ENCODE peak calls at places on chromosomes 12 and 14, in seven cellular contexts. One of them, this sample, is unnamed.
A peak's percentile ranks its signal among the peaks of the same experiment; 100 is the strongest.

GRCh38 chr12:103735291-103735690 is 105.7 kb downstream of the NT5DC3 start:
- DNase-seq in HS-5: no peak
- DNase-seq in EL: no peak
- DNase-seq in fibroblast of mammary gland: no peak
- DNase-seq in SW 1271: no peak
- DNase-seq in amygdala: no peak
- DNase-seq in AG09319: no peak
- DNase-seq in this sample: no peak

GRCh38 chr12:3271639-3272038 is 194.5 kb downstream of the TSPAN9 start:
- DNase-seq in HS-5: no peak
- DNase-seq in EL: no peak
- DNase-seq in fibroblast of mammary gland: no peak
- DNase-seq in SW 1271: no peak
- DNase-seq in amygdala: no peak
- DNase-seq in AG09319: no peak
- DNase-seq in this sample: no peak

GRCh38 chr12:104873374-104873773 is 84.7 kb downstream of the SLC41A2 start:
- DNase-seq in HS-5: no peak
- DNase-seq in EL: no peak
- DNase-seq in fibroblast of mammary gland: peak; percentile 13
- DNase-seq in SW 1271: no peak
- DNase-seq in amygdala: no peak
- DNase-seq in AG09319: no peak
- DNase-seq in this sample: no peak

GRCh38 chr14:59310644-59311043 is 122.2 kb downstream of the DAAM1 start:
- DNase-seq in HS-5: no peak
- DNase-seq in EL: no peak
- DNase-seq in fibroblast of mammary gland: peak; percentile 25
- DNase-seq in SW 1271: no peak
- DNase-seq in amygdala: no peak
- DNase-seq in AG09319: no peak
- DNase-seq in this sample: peak; percentile 62

GRCh38 chr12:8860165-8860961 is 37.9 kb downstream of the A2ML1 start:
- DNase-seq in HS-5: no peak
- DNase-seq in EL: peak; percentile 31
- DNase-seq in fibroblast of mammary gland: peak; percentile 66
- DNase-seq in SW 1271: peak; percentile 21
- DNase-seq in amygdala: no peak
- DNase-seq in AG09319: peak; percentile 15
- DNase-seq in this sample: peak; percentile 48

GRCh38 chr14:53153702-53154112 is 584 bp upstream of the DDHD1 start:
- DNase-seq in HS-5: no peak
- DNase-seq in EL: no peak
- DNase-seq in fibroblast of mammary gland: no peak
- DNase-seq in SW 1271: no peak
- DNase-seq in amygdala: no peak
- DNase-seq in AG09319: no peak
- DNase-seq in this sample: peak; percentile 9

GRCh38 chr12:108305520-108305919 is 33.6 kb downstream of the CMKLR1 start:
- DNase-seq in HS-5: peak; percentile 64
- DNase-seq in EL: peak; percentile 84
- DNase-seq in fibroblast of mammary gland: peak; percentile 93
- DNase-seq in SW 1271: no peak
- DNase-seq in amygdala: no peak
- DNase-seq in AG09319: peak; percentile 75
- DNase-seq in this sample: no peak

GRCh38 chr14:82180057-82180620 is 646.5 kb upstream of the SEL1L start:
- DNase-seq in HS-5: no peak
- DNase-seq in EL: no peak
- DNase-seq in fibroblast of mammary gland: no peak
- DNase-seq in SW 1271: no peak
- DNase-seq in amygdala: no peak
- DNase-seq in AG09319: no peak
- DNase-seq in this sample: no peak

GRCh38 chr14:59347511-59347900 is 117.7 kb downstream of the GPR135 start:
- DNase-seq in HS-5: no peak
- DNase-seq in EL: no peak
- DNase-seq in fibroblast of mammary gland: no peak
- DNase-seq in SW 1271: no peak
- DNase-seq in amygdala: no peak
- DNase-seq in AG09319: no peak
- DNase-seq in this sample: peak; percentile 90

GRCh38 chr14:87260460-87260859 is 732.5 kb downstream of the GALC start:
- DNase-seq in HS-5: no peak
- DNase-seq in EL: no peak
- DNase-seq in fibroblast of mammary gland: no peak
- DNase-seq in SW 1271: no peak
- DNase-seq in amygdala: no peak
- DNase-seq in AG09319: no peak
- DNase-seq in this sample: no peak

GRCh38 chr12:132225214-132225613 is 81.0 kb downstream of the NOC4L start:
- DNase-seq in HS-5: no peak
- DNase-seq in EL: no peak
- DNase-seq in fibroblast of mammary gland: no peak
- DNase-seq in SW 1271: no peak
- DNase-seq in amygdala: no peak
- DNase-seq in AG09319: no peak
- DNase-seq in this sample: no peak

GRCh38 chr14:56979961-56980360 is 169.7 kb upstream of the OTX2 start:
- DNase-seq in HS-5: no peak
- DNase-seq in EL: no peak
- DNase-seq in fibroblast of mammary gland: no peak
- DNase-seq in SW 1271: no peak
- DNase-seq in amygdala: no peak
- DNase-seq in AG09319: no peak
- DNase-seq in this sample: no peak

GRCh38 chr14:98612434-98613200 is 659.4 kb downstream of the BCL11B start:
- DNase-seq in HS-5: no peak
- DNase-seq in EL: no peak
- DNase-seq in fibroblast of mammary gland: no peak
- DNase-seq in SW 1271: no peak
- DNase-seq in amygdala: no peak
- DNase-seq in AG09319: no peak
- DNase-seq in this sample: no peak

GRCh38 chr12:93832126-93832525 is 155.0 kb downstream of the CRADD start:
- DNase-seq in HS-5: no peak
- DNase-seq in EL: no peak
- DNase-seq in fibroblast of mammary gland: no peak
- DNase-seq in SW 1271: no peak
- DNase-seq in amygdala: no peak
- DNase-seq in AG09319: no peak
- DNase-seq in this sample: no peak

GRCh38 chr14:51093371-51094281 is 1.3 kb downstream of the TRIM9 start:
- DNase-seq in HS-5: no peak
- DNase-seq in EL: peak; percentile 7
- DNase-seq in fibroblast of mammary gland: no peak
- DNase-seq in SW 1271: peak; percentile 18
- DNase-seq in amygdala: peak; percentile 63
- DNase-seq in AG09319: no peak
- DNase-seq in this sample: peak; percentile 23

GRCh38 chr12:90619943-90620342 is 335.0 kb downstream of the CCER1 start:
- DNase-seq in HS-5: no peak
- DNase-seq in EL: no peak
- DNase-seq in fibroblast of mammary gland: no peak
- DNase-seq in SW 1271: no peak
- DNase-seq in amygdala: no peak
- DNase-seq in AG09319: no peak
- DNase-seq in this sample: no peak

GRCh38 chr14:68691031-68691864 is 101.6 kb downstream of the ZFP36L1 start:
- DNase-seq in HS-5: no peak
- DNase-seq in EL: no peak
- DNase-seq in fibroblast of mammary gland: no peak
- DNase-seq in SW 1271: no peak
- DNase-seq in amygdala: no peak
- DNase-seq in AG09319: no peak
- DNase-seq in this sample: no peak

GRCh38 chr14:35470775-35471174 is 63.2 kb upstream of the INSM2 start:
- DNase-seq in HS-5: no peak
- DNase-seq in EL: peak; percentile 11
- DNase-seq in fibroblast of mammary gland: peak; percentile 31
- DNase-seq in SW 1271: no peak
- DNase-seq in amygdala: no peak
- DNase-seq in AG09319: no peak
- DNase-seq in this sample: peak; percentile 33

GRCh38 chr12:51621155-51621922 is 30.3 kb downstream of the SCN8A start:
- DNase-seq in HS-5: peak; percentile 58
- DNase-seq in EL: peak; percentile 71
- DNase-seq in fibroblast of mammary gland: peak; percentile 67
- DNase-seq in SW 1271: no peak
- DNase-seq in amygdala: no peak
- DNase-seq in AG09319: no peak
- DNase-seq in this sample: no peak

GRCh38 chr12:113443030-113443539 is 20.9 kb downstream of the SDSL start:
- DNase-seq in HS-5: no peak
- DNase-seq in EL: no peak
- DNase-seq in fibroblast of mammary gland: no peak
- DNase-seq in SW 1271: no peak
- DNase-seq in amygdala: no peak
- DNase-seq in AG09319: no peak
- DNase-seq in this sample: no peak

GRCh38 chr12:76028649-76029277 is 2.8 kb downstream of the PHLDA1 start:
- DNase-seq in HS-5: no peak
- DNase-seq in EL: no peak
- DNase-seq in fibroblast of mammary gland: peak; percentile 30
- DNase-seq in SW 1271: peak; percentile 26
- DNase-seq in amygdala: no peak
- DNase-seq in AG09319: no peak
- DNase-seq in this sample: no peak

GRCh38 chr12:11477110-11477509 is 81.7 kb upstream of the PRB2 start:
- DNase-seq in HS-5: no peak
- DNase-seq in EL: no peak
- DNase-seq in fibroblast of mammary gland: no peak
- DNase-seq in SW 1271: no peak
- DNase-seq in amygdala: no peak
- DNase-seq in AG09319: no peak
- DNase-seq in this sample: no peak

GRCh38 chr12:130783110-130783715 is 55.8 kb downstream of the STX2 start:
- DNase-seq in HS-5: no peak
- DNase-seq in EL: no peak
- DNase-seq in fibroblast of mammary gland: no peak
- DNase-seq in SW 1271: no peak
- DNase-seq in amygdala: no peak
- DNase-seq in AG09319: no peak
- DNase-seq in this sample: no peak

GRCh38 chr12:6825398-6826124 is 2.6 kb upstream of the P3H3 start:
- DNase-seq in HS-5: peak; percentile 38
- DNase-seq in EL: peak; percentile 88
- DNase-seq in fibroblast of mammary gland: peak; percentile 85
- DNase-seq in SW 1271: peak; percentile 80
- DNase-seq in amygdala: peak; percentile 62
- DNase-seq in AG09319: peak; percentile 60
- DNase-seq in this sample: peak; percentile 54

GRCh38 chr14:92886337-92886736 is 36.6 kb upstream of the CHGA start:
- DNase-seq in HS-5: no peak
- DNase-seq in EL: no peak
- DNase-seq in fibroblast of mammary gland: no peak
- DNase-seq in SW 1271: no peak
- DNase-seq in amygdala: no peak
- DNase-seq in AG09319: no peak
- DNase-seq in this sample: no peak

GRCh38 chr12:53056901-53057300 is 7.0 kb downstream of the TNS2 start:
- DNase-seq in HS-5: no peak
- DNase-seq in EL: no peak
- DNase-seq in fibroblast of mammary gland: no peak
- DNase-seq in SW 1271: no peak
- DNase-seq in amygdala: no peak
- DNase-seq in AG09319: no peak
- DNase-seq in this sample: no peak

GRCh38 chr12:16524378-16524777 is 81.6 kb downstream of the LMO3 start:
- DNase-seq in HS-5: no peak
- DNase-seq in EL: no peak
- DNase-seq in fibroblast of mammary gland: no peak
- DNase-seq in SW 1271: no peak
- DNase-seq in amygdala: no peak
- DNase-seq in AG09319: no peak
- DNase-seq in this sample: no peak

GRCh38 chr12:8037947-8038346 is 5.4 kb downstream of the FOXJ2 start:
- DNase-seq in HS-5: no peak
- DNase-seq in EL: no peak
- DNase-seq in fibroblast of mammary gland: no peak
- DNase-seq in SW 1271: no peak
- DNase-seq in amygdala: no peak
- DNase-seq in AG09319: no peak
- DNase-seq in this sample: peak; percentile 28

This sample was measured in foreskin keratinocyte.